ENCODE peak calls at places on chromosome 19, in six cellular contexts. O is adrenal gland, V is tibial artery, C is colonic mucosa, Y is upper lobe of right lung, Q is stomach. M is an unnamed sample. For H3K27me3, the result is how much of the 10 kb centered on the place peaks cover.

GRCh38 chr19:3321696-3322095 is 44.7 kb upstream of the NFIC start:
- DNase-seq in V (no peak), Q (no peak), Y (no peak), C (no peak), O (no peak), M (no peak)

GRCh38 chr19:46791944-46792343 is 3.5 kb upstream of the SLC1A5 start:
- DNase-seq in V (no peak), O (no peak), C (no peak), Q (no peak), Y (no peak), M (no peak)

GRCh38 chr19:3458229-3458555 is 22.1 kb downstream of the SMIM24 start:
- DNase-seq in Q (no peak), O (no peak), V (no peak), Y (peak), C (no peak), M (no peak)

GRCh38 chr19:15283141-15283885 is 49.0 kb downstream of the BRD4 start:
- DNase-seq in Y (no peak), Q (no peak), V (peak), O (no peak), C (no peak), M (no peak)

GRCh38 chr19:7450243-7451223 is 38.3 kb downstream of the PEX11G start:
- DNase-seq in O (no peak), Y (no peak), V (no peak), Q (no peak), C (no peak), M (no peak)

GRCh38 chr19:17170538-17171297 is 44.4 kb upstream of the USE1 start:
- DNase-seq in C (no peak), Q (no peak), V (no peak), O (no peak), Y (no peak), M (no peak)

GRCh38 chr19:7917292-7918061 is 2.7 kb upstream of the SNAPC2 start:
- DNase-seq in O (no peak), V (no peak), Y (peak), Q (peak), C (no peak), M (no peak)

GRCh38 chr19:4506449-4507149 is 11.7 kb downstream of the PLIN4 start:
- DNase-seq in V (no peak), O (no peak), Q (no peak), C (no peak), Y (no peak), M (no peak)

GRCh38 chr19:30406220-30406944 is 34.2 kb downstream of the ZNF536 start:
- DNase-seq in V (no peak), Y (no peak), C (no peak), Q (no peak), O (peak), M (no peak)

GRCh38 chr19:17205237-17206140 is 9.7 kb upstream of the USE1 start:
- DNase-seq in C (peak), O (peak), V (no peak), Q (peak), Y (peak), M (peak)

GRCh38 chr19:2455481-2456300 is 1.1 kb downstream of the LMNB2 start:
- DNase-seq in C (peak), Q (peak), Y (peak), V (no peak), O (no peak), M (no peak)

GRCh38 chr19:47848425-47848824 is 10.6 kb upstream of the TPRX2 start:
- DNase-seq in V (no peak), C (no peak), O (no peak), Q (no peak), Y (no peak), M (no peak)

GRCh38 chr19:47848871-47849473 is 10.1 kb upstream of the TPRX2 start:
- DNase-seq in C (peak), O (no peak), Y (peak), V (no peak), Q (no peak), M (no peak)

GRCh38 chr19:47854459-47854858 is 4.6 kb upstream of the TPRX2 start:
- DNase-seq in Q (no peak), O (no peak), Y (no peak), C (no peak), V (no peak), M (no peak)

GRCh38 chr19:47853003-47853402 is 6.0 kb upstream of the TPRX2 start:
- DNase-seq in C (no peak), Y (no peak), Q (no peak), O (no peak), V (no peak), M (no peak)
- H3K27me3 ChIP-seq in C (under half), Y (half or more), Q (under half), O (under half), V (under half), M (under half)

GRCh38 chr19:39304701-39305571 is 8.7 kb downstream of the IFNL1 start:
- DNase-seq in O (no peak), Y (no peak), Q (no peak), V (no peak), C (no peak), M (no peak)
- H3K27me3 ChIP-seq in O (under half), Y (under half), Q (under half), V (under half), C (under half), M (under half)

GRCh38 chr19:41914191-41914834 is 13.9 kb downstream of the ERFL start:
- DNase-seq in Y (no peak), V (no peak), O (no peak), C (no peak), Q (no peak), M (no peak)
- H3K27me3 ChIP-seq in Y (under half), V (under half), O (under half), C (under half), Q (under half), M (half or more)

GRCh38 chr19:38213911-38214625 is 10.0 kb downstream of the DPF1 start:
- DNase-seq in V (no peak), Q (no peak), O (no peak), Y (no peak), C (no peak), M (no peak)

GRCh38 chr19:38211779-38212178 is 12.2 kb downstream of the DPF1 start:
- DNase-seq in Y (no peak), Q (no peak), O (no peak), V (no peak), C (no peak), M (no peak)

GRCh38 chr19:38210458-38210987 is 13.5 kb downstream of the DPF1 start:
- DNase-seq in C (peak), V (no peak), Y (no peak), Q (no peak), O (no peak), M (no peak)

GRCh38 chr19:38211206-38211605 is 12.8 kb downstream of the DPF1 start:
- DNase-seq in Y (no peak), Q (no peak), O (no peak), C (no peak), V (no peak), M (no peak)

GRCh38 chr19:38213469-38213868 is 10.6 kb downstream of the DPF1 start:
- DNase-seq in C (no peak), V (no peak), Q (no peak), O (no peak), Y (no peak), M (no peak)
- H3K27me3 ChIP-seq in C (under half), V (under half), Q (under half), O (under half), Y (under half), M (under half)

DNA sequence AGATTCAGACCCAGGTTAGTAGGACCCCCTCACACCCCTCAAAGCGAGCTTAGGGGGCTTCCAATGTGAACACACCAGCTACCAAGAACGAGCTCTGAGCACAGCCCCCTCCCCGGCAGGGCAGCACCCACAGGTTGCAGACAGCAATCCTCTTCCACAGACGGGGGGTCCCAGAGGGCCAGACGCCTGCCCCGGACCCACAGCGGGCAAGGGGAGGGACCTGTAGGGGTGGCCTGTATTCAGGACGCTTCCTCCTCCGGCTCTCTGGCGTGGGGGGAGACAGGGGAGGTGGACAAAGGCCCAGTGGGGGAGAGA is 4.8 kb downstream of the TTYH1 start:
- DNase-seq in Q (no peak), C (no peak), O (no peak), Y (no peak), V (no peak), M (no peak)
- H3K27me3 ChIP-seq in Q (under half), C (under half), O (under half), Y (half or more), V (under half), M (under half)

GRCh38 chr19:54554896-54555295 is 18.7 kb upstream of the LILRA2 start:
- DNase-seq in Q (no peak), C (no peak), Y (peak), V (no peak), O (no peak), M (no peak)
- H3K27me3 ChIP-seq in Q (under half), C (under half), Y (under half), V (under half), O (under half), M (under half)